ENCODE peak calls at places on chromosomes 11 and 22, in seven cellular contexts. O is aorta; P is HFF-Myc; N is GF-D8; A is H4; C is CD4-positive, alpha-beta T cell; Y is activated naive CD4-positive, alpha-beta T cell treated with anti-CD3 and anti-CD28 coated beads for 36 hours. K is an unnamed sample.

GRCh38 chr11:19474954-19475811 is 234.4 kb upstream of the E2F8 start:
- DNase-seq in P (no peak), N (no peak), A (no peak), Y (no peak), O (no peak), C (no peak), K (no peak)

GRCh38 chr22:39556970-39557811 is 13.4 kb upstream of the CACNA1I start:
- DNase-seq in A (no peak), O (no peak), C (peak), N (no peak), P (no peak), Y (peak), K (no peak)

GRCh38 chr11:107478922-107479321 is 21.3 kb upstream of the CWF19L2 start:
- DNase-seq in N (no peak), O (no peak), P (no peak), C (no peak), Y (no peak), A (peak), K (no peak)

GRCh38 chr11:84740050-84740449 is 887.1 kb downstream of the DLG2 start:
- DNase-seq in A (no peak), Y (no peak), C (no peak), N (no peak), O (no peak), P (no peak), K (no peak)

GRCh38 chr22:46085831-46086576 is 64.3 kb upstream of the PPARA start:
- DNase-seq in O (peak), A (peak), P (no peak), C (no peak), N (no peak), Y (no peak), K (no peak)

GRCh38 chr11:72303179-72303578 is 59.2 kb upstream of the PHOX2A start:
- DNase-seq in Y (no peak), N (no peak), A (no peak), C (no peak), P (no peak), O (no peak), K (no peak)

GRCh38 chr11:67270256-67271211 is 4.3 kb downstream of the GRK2 start:
- DNase-seq in C (peak), Y (peak), P (no peak), A (no peak), N (peak), O (peak), K (no peak)

GRCh38 chr22:42321908-42322561 is 51.6 kb upstream of the TCF20 start:
- DNase-seq in C (no peak), N (no peak), P (no peak), A (no peak), O (no peak), Y (no peak), K (no peak)

GRCh38 chr22:50459016-50459415 is 15.8 kb downstream of the SBF1 start:
- DNase-seq in O (no peak), N (no peak), Y (no peak), P (no peak), A (no peak), C (no peak), K (no peak)

GRCh38 chr22:37431366-37431765 is 4.1 kb upstream of the ELFN2 start:
- DNase-seq in A (no peak), C (no peak), O (no peak), P (no peak), Y (no peak), N (no peak), K (no peak)

GRCh38 chr11:74162688-74163467 is 7.9 kb downstream of the C2CD3 start:
- DNase-seq in A (no peak), Y (peak), C (no peak), O (no peak), N (no peak), P (no peak), K (no peak)

GRCh38 chr11:30917859-30918478 is 331.8 kb upstream of the MPPED2 start:
- DNase-seq in C (no peak), A (peak), P (peak), O (no peak), N (no peak), Y (no peak), K (peak)

GRCh38 chr11:112837162-112837826 is 123.9 kb upstream of the NCAM1 start:
- DNase-seq in A (peak), O (no peak), P (no peak), Y (no peak), C (no peak), N (no peak), K (no peak)

GRCh38 chr11:123525511-123525918 is 95.4 kb downstream of the GRAMD1B start:
- DNase-seq in C (no peak), N (no peak), Y (no peak), P (no peak), A (no peak), O (no peak), K (no peak)

GRCh38 chr11:77299528-77299993 is 1.9 kb downstream of the GDPD4 start:
- DNase-seq in P (no peak), O (no peak), C (no peak), Y (no peak), A (peak), N (no peak), K (no peak)

GRCh38 chr11:38553033-38553432 is 1955.0 kb upstream of the RAG2 start:
- DNase-seq in O (no peak), C (no peak), A (peak), N (no peak), Y (no peak), P (no peak), K (no peak)

GRCh38 chr11:119671048-119671447 is 58.0 kb downstream of the NECTIN1 start:
- DNase-seq in Y (no peak), A (no peak), C (no peak), N (peak), O (no peak), P (peak), K (no peak)

GRCh38 chr11:117547188-117547831 is 219.7 kb downstream of the CEP164 start:
- DNase-seq in A (no peak), O (peak), N (no peak), C (no peak), P (no peak), Y (no peak), K (no peak)

GRCh38 chr22:27531782-27532530 is 269.6 kb downstream of the MN1 start:
- DNase-seq in O (no peak), Y (no peak), C (no peak), N (no peak), A (peak), P (no peak), K (no peak)

GRCh38 chr11:86182976-86183584 is 61.5 kb upstream of the EED start:
- DNase-seq in O (no peak), Y (peak), N (peak), P (no peak), C (peak), A (peak), K (no peak)

GRCh38 chr11:17604201-17604912 is 57.3 kb downstream of the OTOG start:
- DNase-seq in C (no peak), O (peak), A (no peak), Y (no peak), N (no peak), P (no peak), K (no peak)

GRCh38 chr11:43825217-43825816 is 55.3 kb upstream of the ALKBH3 start:
- DNase-seq in A (peak), C (no peak), O (no peak), Y (peak), N (no peak), P (no peak), K (no peak)

GRCh38 chr11:69599502-69599901 is 41.5 kb upstream of the CCND1 start:
- DNase-seq in O (no peak), C (no peak), A (no peak), N (no peak), Y (no peak), P (no peak), K (no peak)

GRCh38 chr11:19578871-19579270 is 133.8 kb upstream of the NAV2 start:
- DNase-seq in P (no peak), Y (no peak), C (no peak), A (no peak), N (no peak), O (no peak), K (no peak)

GRCh38 chr11:69216609-69217008 is 60.9 kb downstream of the SMIM38 start:
- DNase-seq in C (peak), Y (no peak), A (no peak), P (no peak), N (no peak), O (no peak), K (no peak)

GRCh38 chr22:48899523-48900326 is 927.9 kb downstream of the BRD1 start:
- DNase-seq in C (peak), N (no peak), A (no peak), Y (no peak), O (no peak), P (no peak), K (no peak)

GRCh38 chr22:47564651-47565050 is 802.2 kb downstream of the TBC1D22A start:
- DNase-seq in O (no peak), A (no peak), N (no peak), P (no peak), C (no peak), Y (no peak), K (no peak)

GRCh38 chr22:27947461-27947860 is 28.4 kb upstream of the PITPNB start:
- DNase-seq in Y (no peak), O (no peak), A (no peak), P (no peak), C (no peak), N (no peak), K (no peak)

GRCh38 chr11:44595964-44596381 is 30.5 kb downstream of the CD82 start:
- DNase-seq in O (peak), Y (peak), P (no peak), N (no peak), C (no peak), A (no peak), K (no peak)

GRCh38 chr11:83724704-83725114 is 438.5 kb upstream of the CCDC90B start:
- DNase-seq in A (no peak), C (no peak), N (no peak), P (no peak), O (no peak), Y (no peak), K (no peak)

GRCh38 chr11:44110231-44110679 is 14.8 kb downstream of the EXT2 start:
- DNase-seq in O (no peak), A (peak), C (peak), N (no peak), P (no peak), Y (peak), K (no peak)

K was measured in glomerular endothelial cell.